ENCODE peak calls at places on chromosomes 2 and 18, in ten cellular contexts. One of them, this sample, is unnamed. For H3K4me1, the result is how much of the 10 kb centered on the place peaks cover.

GRCh38 chr2:197189770-197190434 is 120.7 kb downstream of the ANKRD44 start:
- DNase-seq in CD4-positive, CD25-positive, alpha-beta regulatory T cell: no peak
- DNase-seq in ascending aorta: no peak
- DNase-seq in A549: no peak
- DNase-seq in heart left ventricle: no peak
- DNase-seq in right lobe of liver: no peak
- DNase-seq in HCT116: no peak
- DNase-seq in kidney: no peak
- DNase-seq in spleen: no peak
- DNase-seq in GM23248: no peak
- DNase-seq in this sample: no peak

GRCh38 chr2:194591192-194591591 is 1065.8 kb upstream of the SLC39A10 start:
- DNase-seq in CD4-positive, CD25-positive, alpha-beta regulatory T cell: no peak
- DNase-seq in ascending aorta: no peak
- DNase-seq in A549: no peak
- DNase-seq in heart left ventricle: no peak
- DNase-seq in right lobe of liver: no peak
- DNase-seq in HCT116: no peak
- DNase-seq in kidney: no peak
- DNase-seq in spleen: no peak
- DNase-seq in GM23248: no peak
- DNase-seq in this sample: no peak

GRCh38 chr2:159109552-159109951 is 141.1 kb downstream of the TANC1 start:
- DNase-seq in CD4-positive, CD25-positive, alpha-beta regulatory T cell: no peak
- DNase-seq in ascending aorta: no peak
- DNase-seq in A549: no peak
- DNase-seq in heart left ventricle: no peak
- DNase-seq in right lobe of liver: no peak
- DNase-seq in HCT116: no peak
- DNase-seq in kidney: no peak
- DNase-seq in spleen: no peak
- DNase-seq in GM23248: no peak
- DNase-seq in this sample: no peak

GRCh38 chr18:10523544-10523943 is 2.3 kb upstream of the NAPG start:
- DNase-seq in CD4-positive, CD25-positive, alpha-beta regulatory T cell: no peak
- DNase-seq in ascending aorta: no peak
- DNase-seq in A549: no peak
- DNase-seq in heart left ventricle: no peak
- DNase-seq in right lobe of liver: no peak
- DNase-seq in HCT116: no peak
- DNase-seq in kidney: no peak
- DNase-seq in spleen: no peak
- DNase-seq in GM23248: no peak
- DNase-seq in this sample: no peak

GRCh38 chr18:24414349-24415003 is 12.0 kb upstream of the IMPACT start:
- DNase-seq in CD4-positive, CD25-positive, alpha-beta regulatory T cell: no peak
- DNase-seq in ascending aorta: no peak
- DNase-seq in A549: no peak
- DNase-seq in heart left ventricle: no peak
- DNase-seq in right lobe of liver: no peak
- DNase-seq in HCT116: no peak
- DNase-seq in kidney: no peak
- DNase-seq in spleen: no peak
- DNase-seq in GM23248: no peak
- DNase-seq in this sample: no peak

GRCh38 chr2:131516011-131516410 is 11.7 kb upstream of the CCDC74A start:
- DNase-seq in CD4-positive, CD25-positive, alpha-beta regulatory T cell: no peak
- DNase-seq in ascending aorta: no peak
- DNase-seq in A549: no peak
- DNase-seq in heart left ventricle: no peak
- DNase-seq in right lobe of liver: no peak
- DNase-seq in HCT116: no peak
- DNase-seq in kidney: no peak
- DNase-seq in spleen: peak
- DNase-seq in GM23248: no peak
- DNase-seq in this sample: no peak

GRCh38 chr18:24063121-24063731 is 48.7 kb downstream of the TTC39C start:
- DNase-seq in CD4-positive, CD25-positive, alpha-beta regulatory T cell: no peak
- DNase-seq in ascending aorta: no peak
- DNase-seq in A549: peak
- DNase-seq in heart left ventricle: no peak
- DNase-seq in right lobe of liver: no peak
- DNase-seq in HCT116: peak
- DNase-seq in kidney: no peak
- DNase-seq in spleen: no peak
- DNase-seq in GM23248: peak
- DNase-seq in this sample: no peak

GRCh38 chr18:47260924-47261701 is 9.7 kb upstream of the SKOR2 start:
- DNase-seq in CD4-positive, CD25-positive, alpha-beta regulatory T cell: no peak
- DNase-seq in ascending aorta: no peak
- DNase-seq in A549: no peak
- DNase-seq in heart left ventricle: no peak
- DNase-seq in right lobe of liver: no peak
- DNase-seq in HCT116: no peak
- DNase-seq in kidney: no peak
- DNase-seq in spleen: no peak
- DNase-seq in GM23248: no peak
- DNase-seq in this sample: no peak

GRCh38 chr2:24793752-24794477 is 690 bp downstream of the CENPO start:
- DNase-seq in CD4-positive, CD25-positive, alpha-beta regulatory T cell: no peak
- DNase-seq in ascending aorta: no peak
- DNase-seq in A549: peak
- DNase-seq in heart left ventricle: no peak
- DNase-seq in right lobe of liver: no peak
- DNase-seq in HCT116: no peak
- DNase-seq in kidney: no peak
- DNase-seq in spleen: no peak
- DNase-seq in GM23248: peak
- DNase-seq in this sample: no peak

GRCh38 chr18:57846258-57846657 is 43.1 kb upstream of the ATP8B1 start:
- DNase-seq in CD4-positive, CD25-positive, alpha-beta regulatory T cell: no peak
- DNase-seq in ascending aorta: no peak
- DNase-seq in A549: peak
- DNase-seq in heart left ventricle: no peak
- DNase-seq in right lobe of liver: no peak
- DNase-seq in HCT116: peak
- DNase-seq in kidney: no peak
- DNase-seq in spleen: no peak
- DNase-seq in GM23248: peak
- DNase-seq in this sample: no peak

GRCh38 chr2:233865838-233866237 is 2.3 kb downstream of the MSL3B start:
- DNase-seq in CD4-positive, CD25-positive, alpha-beta regulatory T cell: no peak
- DNase-seq in ascending aorta: no peak
- DNase-seq in A549: no peak
- DNase-seq in heart left ventricle: no peak
- DNase-seq in right lobe of liver: no peak
- DNase-seq in HCT116: no peak
- DNase-seq in kidney: no peak
- DNase-seq in spleen: no peak
- DNase-seq in GM23248: no peak
- DNase-seq in this sample: no peak

GRCh38 chr2:84788498-84788897 is 92.4 kb downstream of the TRABD2A start:
- DNase-seq in CD4-positive, CD25-positive, alpha-beta regulatory T cell: no peak
- DNase-seq in ascending aorta: no peak
- DNase-seq in A549: no peak
- DNase-seq in heart left ventricle: no peak
- DNase-seq in right lobe of liver: no peak
- DNase-seq in HCT116: no peak
- DNase-seq in kidney: no peak
- DNase-seq in spleen: no peak
- DNase-seq in GM23248: no peak
- DNase-seq in this sample: no peak

GRCh38 chr18:73118121-73118816 is 250.5 kb upstream of the NETO1 start:
- DNase-seq in CD4-positive, CD25-positive, alpha-beta regulatory T cell: no peak
- DNase-seq in ascending aorta: no peak
- DNase-seq in A549: no peak
- DNase-seq in heart left ventricle: no peak
- DNase-seq in right lobe of liver: no peak
- DNase-seq in HCT116: no peak
- DNase-seq in kidney: no peak
- DNase-seq in spleen: no peak
- DNase-seq in GM23248: peak
- DNase-seq in this sample: no peak

GRCh38 chr2:182077451-182078142 is 91.9 kb downstream of the PPP1R1C start:
- DNase-seq in CD4-positive, CD25-positive, alpha-beta regulatory T cell: no peak
- DNase-seq in ascending aorta: no peak
- DNase-seq in A549: peak
- DNase-seq in heart left ventricle: no peak
- DNase-seq in right lobe of liver: peak
- DNase-seq in HCT116: peak
- DNase-seq in kidney: no peak
- DNase-seq in spleen: no peak
- DNase-seq in GM23248: peak
- DNase-seq in this sample: no peak

GRCh38 chr18:22848618-22849017 is 84.5 kb upstream of the RBBP8 start:
- DNase-seq in CD4-positive, CD25-positive, alpha-beta regulatory T cell: no peak
- DNase-seq in ascending aorta: no peak
- DNase-seq in A549: no peak
- DNase-seq in heart left ventricle: no peak
- DNase-seq in right lobe of liver: no peak
- DNase-seq in HCT116: no peak
- DNase-seq in kidney: no peak
- DNase-seq in spleen: no peak
- DNase-seq in GM23248: peak
- DNase-seq in this sample: no peak

GRCh38 chr2:120481446-120482194 is 135.7 kb downstream of the INHBB start:
- DNase-seq in CD4-positive, CD25-positive, alpha-beta regulatory T cell: no peak
- DNase-seq in ascending aorta: no peak
- DNase-seq in A549: no peak
- DNase-seq in heart left ventricle: no peak
- DNase-seq in right lobe of liver: peak
- DNase-seq in HCT116: no peak
- DNase-seq in kidney: peak
- DNase-seq in spleen: peak
- DNase-seq in GM23248: no peak
- DNase-seq in this sample: no peak

GRCh38 chr2:23425886-23426283 is 40.9 kb downstream of the KLHL29 start:
- DNase-seq in CD4-positive, CD25-positive, alpha-beta regulatory T cell: no peak
- DNase-seq in ascending aorta: no peak
- DNase-seq in A549: no peak
- DNase-seq in heart left ventricle: no peak
- DNase-seq in right lobe of liver: no peak
- DNase-seq in HCT116: no peak
- DNase-seq in kidney: no peak
- DNase-seq in spleen: peak
- DNase-seq in GM23248: peak
- DNase-seq in this sample: no peak

GRCh38 chr2:214450118-214450894 is 39.5 kb downstream of the VWC2L start:
- DNase-seq in CD4-positive, CD25-positive, alpha-beta regulatory T cell: no peak
- DNase-seq in ascending aorta: no peak
- DNase-seq in A549: no peak
- DNase-seq in heart left ventricle: no peak
- DNase-seq in right lobe of liver: no peak
- DNase-seq in HCT116: no peak
- DNase-seq in kidney: no peak
- DNase-seq in spleen: no peak
- DNase-seq in GM23248: no peak
- DNase-seq in this sample: no peak

GRCh38 chr18:316391-316790 is 48.5 kb upstream of the THOC1 start:
- DNase-seq in CD4-positive, CD25-positive, alpha-beta regulatory T cell: no peak
- DNase-seq in ascending aorta: no peak
- DNase-seq in A549: no peak
- DNase-seq in heart left ventricle: no peak
- DNase-seq in right lobe of liver: no peak
- DNase-seq in HCT116: no peak
- DNase-seq in kidney: no peak
- DNase-seq in spleen: no peak
- DNase-seq in GM23248: peak
- DNase-seq in this sample: no peak

GRCh38 chr18:48408727-48409590 is at the start of gene ZBTB7C:
- DNase-seq in CD4-positive, CD25-positive, alpha-beta regulatory T cell: no peak
- DNase-seq in ascending aorta: no peak
- DNase-seq in A549: no peak
- DNase-seq in heart left ventricle: no peak
- DNase-seq in right lobe of liver: peak
- DNase-seq in HCT116: no peak
- DNase-seq in kidney: peak
- DNase-seq in spleen: peak
- DNase-seq in GM23248: peak
- DNase-seq in this sample: no peak
- H3K27ac ChIP-seq in CD4-positive, CD25-positive, alpha-beta regulatory T cell: no peak
- H3K27ac ChIP-seq in ascending aorta: peak
- H3K27ac ChIP-seq in A549: peak
- H3K27ac ChIP-seq in heart left ventricle: peak
- H3K27ac ChIP-seq in right lobe of liver: no peak
- H3K27ac ChIP-seq in HCT116: no peak
- H3K27ac ChIP-seq in kidney: no peak
- H3K27ac ChIP-seq in spleen: peak
- H3K27ac ChIP-seq in GM23248: no peak
- H3K27ac ChIP-seq in this sample: no peak

GRCh38 chr2:190881074-190881479 is 456 bp downstream of the GLS start:
- DNase-seq in CD4-positive, CD25-positive, alpha-beta regulatory T cell: no peak
- DNase-seq in ascending aorta: no peak
- DNase-seq in A549: no peak
- DNase-seq in heart left ventricle: no peak
- DNase-seq in right lobe of liver: no peak
- DNase-seq in HCT116: no peak
- DNase-seq in kidney: no peak
- DNase-seq in spleen: no peak
- DNase-seq in GM23248: no peak
- DNase-seq in this sample: no peak
- H3K4me1 ChIP-seq in CD4-positive, CD25-positive, alpha-beta regulatory T cell: half or more
- H3K4me1 ChIP-seq in ascending aorta: under half
- H3K4me1 ChIP-seq in A549: under half
- H3K4me1 ChIP-seq in heart left ventricle: under half
- H3K4me1 ChIP-seq in right lobe of liver: under half
- H3K4me1 ChIP-seq in HCT116: under half
- H3K4me1 ChIP-seq in kidney: under half
- H3K4me1 ChIP-seq in spleen: half or more
- H3K4me1 ChIP-seq in GM23248: under half
- H3K4me1 ChIP-seq in this sample: half or more

DNA sequence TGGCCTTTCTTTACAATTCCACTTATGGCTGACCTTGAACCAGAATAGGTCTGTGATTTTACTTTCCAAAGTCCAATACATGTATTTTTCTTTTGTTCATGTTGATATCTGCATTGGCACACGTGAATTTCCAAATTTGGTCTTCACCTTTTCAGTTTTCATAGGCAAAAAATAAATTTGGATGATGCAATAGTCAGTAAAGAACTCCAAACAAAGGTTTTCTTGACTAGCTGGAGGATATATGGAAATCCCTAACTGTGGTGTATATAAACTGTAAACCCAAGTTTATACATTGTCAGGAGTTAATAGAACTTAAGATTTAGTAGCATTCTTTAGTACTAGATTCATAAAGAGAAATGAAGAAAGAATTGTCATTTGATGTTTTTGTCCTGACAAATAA is 133.0 kb downstream of the BCL2 start:
- DNase-seq in CD4-positive, CD25-positive, alpha-beta regulatory T cell: no peak
- DNase-seq in ascending aorta: no peak
- DNase-seq in A549: no peak
- DNase-seq in heart left ventricle: no peak
- DNase-seq in right lobe of liver: no peak
- DNase-seq in HCT116: no peak
- DNase-seq in kidney: no peak
- DNase-seq in spleen: no peak
- DNase-seq in GM23248: no peak
- DNase-seq in this sample: no peak
- H3K27ac ChIP-seq in CD4-positive, CD25-positive, alpha-beta regulatory T cell: peak
- H3K27ac ChIP-seq in ascending aorta: peak
- H3K27ac ChIP-seq in A549: no peak
- H3K27ac ChIP-seq in heart left ventricle: peak
- H3K27ac ChIP-seq in right lobe of liver: no peak
- H3K27ac ChIP-seq in HCT116: no peak
- H3K27ac ChIP-seq in kidney: no peak
- H3K27ac ChIP-seq in spleen: peak
- H3K27ac ChIP-seq in GM23248: no peak
- H3K27ac ChIP-seq in this sample: no peak

GRCh38 chr2:64517511-64517884 is 6.6 kb upstream of the AFTPH start:
- DNase-seq in CD4-positive, CD25-positive, alpha-beta regulatory T cell: no peak
- DNase-seq in ascending aorta: no peak
- DNase-seq in A549: no peak
- DNase-seq in heart left ventricle: no peak
- DNase-seq in right lobe of liver: no peak
- DNase-seq in HCT116: no peak
- DNase-seq in kidney: no peak
- DNase-seq in spleen: no peak
- DNase-seq in GM23248: no peak
- DNase-seq in this sample: no peak
- H3K4me1 ChIP-seq in CD4-positive, CD25-positive, alpha-beta regulatory T cell: under half
- H3K4me1 ChIP-seq in ascending aorta: under half
- H3K4me1 ChIP-seq in A549: under half
- H3K4me1 ChIP-seq in heart left ventricle: under half
- H3K4me1 ChIP-seq in right lobe of liver: under half
- H3K4me1 ChIP-seq in HCT116: under half
- H3K4me1 ChIP-seq in kidney: under half
- H3K4me1 ChIP-seq in spleen: under half
- H3K4me1 ChIP-seq in GM23248: under half
- H3K4me1 ChIP-seq in this sample: under half